ENCODE peak calls at places on chromosomes 2 and 18, in nine cellular contexts. P is astrocyte; T is ELR; D is transverse colon; Q is T-helper 1 cell; S is HepG2; V is SW 1271; F is Caco-2; Z is CD8-positive, alpha-beta memory T cell. O is an unnamed sample.

GRCh38 chr2:224101820-224102630 is 62.9 kb upstream of the SERPINE2 start:
- DNase-seq in Z (no peak), T (peak), V (peak), F (no peak), P (peak), D (no peak), S (no peak), Q (no peak), O (no peak)

GRCh38 chr2:176566936-176567335 is 297.7 kb downstream of the MTX2 start:
- DNase-seq in Q (no peak), Z (no peak), F (no peak), V (no peak), D (no peak), P (peak), T (no peak), S (no peak), O (no peak)

GRCh38 chr2:131646669-131647297 is 119.1 kb downstream of the CCDC74A start:
- DNase-seq in F (no peak), S (no peak), P (no peak), V (no peak), T (no peak), D (no peak), Z (no peak), Q (no peak), O (no peak)

GRCh38 chr2:144377929-144378328 is 142.0 kb downstream of the ZEB2 start:
- DNase-seq in S (no peak), F (no peak), Q (no peak), Z (no peak), V (no peak), P (peak), D (no peak), T (peak), O (no peak)

GRCh38 chr18:73270919-73271318 is 403.1 kb upstream of the NETO1 start:
- DNase-seq in F (no peak), D (no peak), Q (no peak), V (no peak), P (no peak), S (no peak), T (no peak), Z (no peak), O (no peak)

GRCh38 chr2:15729709-15730544 is 138.3 kb downstream of the DDX1 start:
- DNase-seq in Q (no peak), S (no peak), P (peak), F (no peak), D (no peak), Z (no peak), V (no peak), T (no peak), O (no peak)

GRCh38 chr2:67641709-67642397 is 244.7 kb downstream of the ETAA1 start:
- DNase-seq in V (no peak), Z (no peak), Q (no peak), T (peak), S (no peak), P (peak), F (no peak), D (no peak), O (no peak)

GRCh38 chr2:19911799-19912509 is 10.2 kb upstream of the TTC32 start:
- DNase-seq in D (no peak), P (peak), Q (no peak), S (no peak), F (no peak), V (peak), Z (no peak), T (peak), O (no peak)

GRCh38 chr2:169200756-169201155 is 131.4 kb downstream of the DHRS9 start:
- DNase-seq in S (no peak), F (no peak), V (no peak), P (no peak), T (no peak), Q (no peak), Z (no peak), D (no peak), O (no peak)

GRCh38 chr18:42882146-42882545 is 233.3 kb downstream of the RIT2 start:
- DNase-seq in V (no peak), P (no peak), Z (no peak), F (no peak), Q (no peak), D (no peak), T (no peak), S (no peak), O (no peak)

GRCh38 chr18:76457475-76457874 is 37.6 kb downstream of the ZNF516 start:
- DNase-seq in S (no peak), F (no peak), V (no peak), D (no peak), T (peak), P (peak), Q (no peak), Z (no peak), O (no peak)

GRCh38 chr2:238242731-238243495 is 3.1 kb upstream of the HES6 start:
- DNase-seq in Q (no peak), V (no peak), P (no peak), D (peak), T (no peak), S (peak), Z (no peak), F (no peak), O (no peak)